ENCODE peak calls at places on chromosome 1, in six cellular contexts. One of them, this sample, is unnamed.

GRCh38 chr1:173415490-173415889 is 61.6 kb upstream of the PRDX6 start:
- DNase-seq in activated T-cell treated with anti-CD3 and anti-CD28 coated beads, Interleukin-2, amount 50 U/mL, for 72 hours: no peak
- DNase-seq in NCI-H69: no peak
- DNase-seq in activated gamma-delta T cell treated with anti-CD3 and anti-CD28 coated beads, Interleukin-2, amount 50 U/mL, for 16 hours: no peak
- DNase-seq in stimulated activated CD8-positive, alpha-beta memory T cell treated with anti-CD3 and anti-CD28 coated beads, Interleukin-2, amount 100 ng/mL, for 48 hours: no peak
- DNase-seq in CD4-positive, alpha-beta T cell: no peak
- DNase-seq in this sample: no peak

GRCh38 chr1:65197636-65198035 is 49.6 kb downstream of the AK4 start:
- DNase-seq in activated T-cell treated with anti-CD3 and anti-CD28 coated beads, Interleukin-2, amount 50 U/mL, for 72 hours: no peak
- DNase-seq in stimulated activated CD8-positive, alpha-beta memory T cell treated with anti-CD3 and anti-CD28 coated beads, Interleukin-2, amount 100 ng/mL, for 48 hours: no peak
- DNase-seq in activated gamma-delta T cell treated with anti-CD3 and anti-CD28 coated beads, Interleukin-2, amount 50 U/mL, for 16 hours: no peak
- DNase-seq in CD4-positive, alpha-beta T cell: no peak
- DNase-seq in NCI-H69: no peak
- DNase-seq in this sample: no peak

GRCh38 chr1:171141336-171142051 is 43.6 kb upstream of the FMO2 start:
- DNase-seq in CD4-positive, alpha-beta T cell: no peak
- DNase-seq in NCI-H69: peak
- DNase-seq in stimulated activated CD8-positive, alpha-beta memory T cell treated with anti-CD3 and anti-CD28 coated beads, Interleukin-2, amount 100 ng/mL, for 48 hours: no peak
- DNase-seq in activated gamma-delta T cell treated with anti-CD3 and anti-CD28 coated beads, Interleukin-2, amount 50 U/mL, for 16 hours: no peak
- DNase-seq in activated T-cell treated with anti-CD3 and anti-CD28 coated beads, Interleukin-2, amount 50 U/mL, for 72 hours: no peak
- DNase-seq in this sample: no peak

GRCh38 chr1:117107364-117107763 is 14.2 kb downstream of the TRIM45 start:
- DNase-seq in CD4-positive, alpha-beta T cell: no peak
- DNase-seq in activated gamma-delta T cell treated with anti-CD3 and anti-CD28 coated beads, Interleukin-2, amount 50 U/mL, for 16 hours: no peak
- DNase-seq in stimulated activated CD8-positive, alpha-beta memory T cell treated with anti-CD3 and anti-CD28 coated beads, Interleukin-2, amount 100 ng/mL, for 48 hours: no peak
- DNase-seq in NCI-H69: no peak
- DNase-seq in activated T-cell treated with anti-CD3 and anti-CD28 coated beads, Interleukin-2, amount 50 U/mL, for 72 hours: no peak
- DNase-seq in this sample: no peak

GRCh38 chr1:84835169-84835568 is 57.8 kb downstream of the LPAR3 start:
- DNase-seq in NCI-H69: no peak
- DNase-seq in activated gamma-delta T cell treated with anti-CD3 and anti-CD28 coated beads, Interleukin-2, amount 50 U/mL, for 16 hours: no peak
- DNase-seq in activated T-cell treated with anti-CD3 and anti-CD28 coated beads, Interleukin-2, amount 50 U/mL, for 72 hours: no peak
- DNase-seq in stimulated activated CD8-positive, alpha-beta memory T cell treated with anti-CD3 and anti-CD28 coated beads, Interleukin-2, amount 100 ng/mL, for 48 hours: no peak
- DNase-seq in CD4-positive, alpha-beta T cell: no peak
- DNase-seq in this sample: no peak

GRCh38 chr1:68384321-68384813 is 65.4 kb downstream of the RPE65 start:
- DNase-seq in activated gamma-delta T cell treated with anti-CD3 and anti-CD28 coated beads, Interleukin-2, amount 50 U/mL, for 16 hours: no peak
- DNase-seq in activated T-cell treated with anti-CD3 and anti-CD28 coated beads, Interleukin-2, amount 50 U/mL, for 72 hours: no peak
- DNase-seq in stimulated activated CD8-positive, alpha-beta memory T cell treated with anti-CD3 and anti-CD28 coated beads, Interleukin-2, amount 100 ng/mL, for 48 hours: no peak
- DNase-seq in CD4-positive, alpha-beta T cell: no peak
- DNase-seq in NCI-H69: peak
- DNase-seq in this sample: no peak

GRCh38 chr1:17405898-17406759 is 33.3 kb downstream of the RCC2 start:
- DNase-seq in stimulated activated CD8-positive, alpha-beta memory T cell treated with anti-CD3 and anti-CD28 coated beads, Interleukin-2, amount 100 ng/mL, for 48 hours: peak
- DNase-seq in activated gamma-delta T cell treated with anti-CD3 and anti-CD28 coated beads, Interleukin-2, amount 50 U/mL, for 16 hours: peak
- DNase-seq in CD4-positive, alpha-beta T cell: peak
- DNase-seq in NCI-H69: peak
- DNase-seq in activated T-cell treated with anti-CD3 and anti-CD28 coated beads, Interleukin-2, amount 50 U/mL, for 72 hours: peak
- DNase-seq in this sample: peak

GRCh38 chr1:203644191-203644590 is 17.6 kb downstream of the ATP2B4 start:
- DNase-seq in NCI-H69: no peak
- DNase-seq in activated T-cell treated with anti-CD3 and anti-CD28 coated beads, Interleukin-2, amount 50 U/mL, for 72 hours: no peak
- DNase-seq in CD4-positive, alpha-beta T cell: no peak
- DNase-seq in activated gamma-delta T cell treated with anti-CD3 and anti-CD28 coated beads, Interleukin-2, amount 50 U/mL, for 16 hours: no peak
- DNase-seq in stimulated activated CD8-positive, alpha-beta memory T cell treated with anti-CD3 and anti-CD28 coated beads, Interleukin-2, amount 100 ng/mL, for 48 hours: no peak
- DNase-seq in this sample: no peak

GRCh38 chr1:89799495-89799894 is 21.3 kb upstream of the LRRC8D start:
- DNase-seq in stimulated activated CD8-positive, alpha-beta memory T cell treated with anti-CD3 and anti-CD28 coated beads, Interleukin-2, amount 100 ng/mL, for 48 hours: no peak
- DNase-seq in CD4-positive, alpha-beta T cell: no peak
- DNase-seq in activated gamma-delta T cell treated with anti-CD3 and anti-CD28 coated beads, Interleukin-2, amount 50 U/mL, for 16 hours: no peak
- DNase-seq in activated T-cell treated with anti-CD3 and anti-CD28 coated beads, Interleukin-2, amount 50 U/mL, for 72 hours: no peak
- DNase-seq in NCI-H69: no peak
- DNase-seq in this sample: no peak

GRCh38 chr1:47482783-47483182 is 44.9 kb downstream of the FOXD2 start:
- DNase-seq in activated gamma-delta T cell treated with anti-CD3 and anti-CD28 coated beads, Interleukin-2, amount 50 U/mL, for 16 hours: no peak
- DNase-seq in CD4-positive, alpha-beta T cell: no peak
- DNase-seq in activated T-cell treated with anti-CD3 and anti-CD28 coated beads, Interleukin-2, amount 50 U/mL, for 72 hours: no peak
- DNase-seq in stimulated activated CD8-positive, alpha-beta memory T cell treated with anti-CD3 and anti-CD28 coated beads, Interleukin-2, amount 100 ng/mL, for 48 hours: no peak
- DNase-seq in NCI-H69: peak
- DNase-seq in this sample: no peak